ENCODE peak calls at places on chromosomes 3 and 15, in five cellular contexts. U is stimulated activated CD8-positive, alpha-beta memory T cell treated with anti-CD3 and anti-CD28 coated beads, Interleukin-15, amount 100 ng/mL, for 24 hours; R is H9; K is SHP77; W is SW 1271. A is an unnamed sample.

GRCh38 chr3:108983051-108983450 is 29.4 kb upstream of the GUCA1C start:
- DNase-seq in W (no peak), K (no peak), U (no peak), R (no peak), A (no peak)

GRCh38 chr3:54342676-54343075 is 220.3 kb downstream of the CACNA2D3 start:
- DNase-seq in U (no peak), K (peak), W (no peak), R (no peak), A (no peak)

GRCh38 chr3:185200639-185201038 is 47.8 kb upstream of the C3orf70 start:
- DNase-seq in W (no peak), K (no peak), U (no peak), R (no peak), A (no peak)

GRCh38 chr15:78368671-78369070 is 28.5 kb downstream of the CRABP1 start:
- DNase-seq in W (no peak), U (no peak), R (no peak), K (no peak), A (no peak)

GRCh38 chr15:91302588-91303439 is 202.8 kb downstream of the SV2B start:
- DNase-seq in K (peak), R (peak), W (peak), U (no peak), A (peak)

GRCh38 chr3:39107874-39108308 is 411 bp downstream of the TTC21A start:
- DNase-seq in W (peak), K (no peak), U (no peak), R (no peak), A (no peak)

GRCh38 chr3:86180696-86181095 is 810.3 kb downstream of the VGLL3 start:
- DNase-seq in U (no peak), W (peak), K (no peak), R (no peak), A (no peak)

GRCh38 chr3:179716811-179717210 is 64.0 kb downstream of the USP13 start:
- DNase-seq in U (no peak), W (no peak), K (no peak), R (no peak), A (no peak)

GRCh38 chr15:66650433-66650832 is 51.6 kb upstream of the SMAD6 start:
- DNase-seq in W (no peak), R (no peak), U (no peak), K (no peak), A (no peak)

GRCh38 chr3:123446210-123446609 is 2.7 kb downstream of the ADCY5 start:
- DNase-seq in K (no peak), U (no peak), R (no peak), W (no peak), A (no peak)

GRCh38 chr3:116264546-116265174 is 180.6 kb downstream of the LSAMP start:
- DNase-seq in R (no peak), K (no peak), U (no peak), W (no peak), A (no peak)

GRCh38 chr3:181723568-181724431 is 12.1 kb downstream of the SOX2 start:
- DNase-seq in U (no peak), W (no peak), R (no peak), K (no peak), A (no peak)

GRCh38 chr3:146680602-146681001 is 75.5 kb upstream of the PLSCR5 start:
- DNase-seq in W (no peak), U (no peak), K (no peak), R (no peak), A (no peak)

GRCh38 chr15:77027111-77027696 is 32.3 kb downstream of the PSTPIP1 start:
- DNase-seq in R (no peak), K (no peak), W (no peak), U (no peak), A (no peak)

GRCh38 chr15:67569668-67570067 is 27.2 kb downstream of the MAP2K5 start:
- DNase-seq in R (no peak), W (no peak), K (no peak), U (no peak), A (no peak)

GRCh38 chr3:170529912-170530311 is 56.0 kb downstream of the SLC7A14 start:
- DNase-seq in W (no peak), U (no peak), K (no peak), R (no peak), A (no peak)

GRCh38 chr15:68383161-68384074 is 48.5 kb downstream of the ITGA11 start:
- DNase-seq in W (peak), U (no peak), K (peak), R (peak), A (peak)

GRCh38 chr15:69060041-69060481 is 45.6 kb downstream of the NOX5 start:
- DNase-seq in K (no peak), R (peak), W (no peak), U (no peak), A (no peak)

GRCh38 chr3:25507811-25508210 is 79.7 kb downstream of the RARB start:
- DNase-seq in R (no peak), W (no peak), K (no peak), U (no peak), A (no peak)

GRCh38 chr15:85404922-85405293 is 24.5 kb downstream of the AKAP13 start:
- DNase-seq in R (no peak), W (no peak), K (no peak), U (no peak), A (no peak)

GRCh38 chr15:63203451-63204090 is 14.2 kb downstream of the RAB8B start:
- DNase-seq in W (no peak), R (no peak), K (no peak), U (no peak), A (no peak)

GRCh38 chr3:37474936-37475335 is 300.6 kb upstream of the LRRFIP2 start:
- DNase-seq in U (no peak), R (no peak), K (no peak), W (no peak), A (no peak)

GRCh38 chr3:32249184-32249782 is 10.8 kb downstream of the CMTM8 start:
- DNase-seq in W (peak), R (no peak), U (no peak), K (no peak), A (peak)

GRCh38 chr15:58865420-58865880 is 68.0 kb downstream of the SLTM start:
- DNase-seq in R (peak), U (no peak), K (no peak), W (peak), A (no peak)

GRCh38 chr3:10964537-10965167 is 27.9 kb upstream of the SLC6A1 start:
- DNase-seq in K (no peak), R (peak), W (no peak), U (no peak), A (no peak)

GRCh38 chr3:159894386-159894785 is 94.2 kb upstream of the IL12A start:
- DNase-seq in R (no peak), W (no peak), U (no peak), K (no peak), A (no peak)

GRCh38 chr3:30553641-30554316 is 52.6 kb upstream of the TGFBR2 start:
- DNase-seq in W (no peak), R (no peak), U (no peak), K (no peak), A (no peak)

GRCh38 chr3:23302276-23302675 is 99.1 kb downstream of the UBE2E2 start:
- DNase-seq in W (no peak), U (no peak), K (no peak), R (no peak), A (no peak)

GRCh38 chr3:178804606-178805005 is 267.0 kb downstream of the ZMAT3 start:
- DNase-seq in W (no peak), R (no peak), K (no peak), U (no peak), A (no peak)

GRCh38 chr3:29644956-29645661 is 364.2 kb downstream of the RBMS3 start:
- DNase-seq in K (no peak), W (no peak), U (no peak), R (no peak), A (no peak)

GRCh38 chr3:120177151-120177550 is 82.9 kb upstream of the GSK3B start:
- DNase-seq in U (no peak), R (peak), K (peak), W (peak), A (no peak)

GRCh38 chr15:89766357-89767311 is 9.5 kb upstream of the MESP2 start:
- DNase-seq in U (no peak), R (no peak), K (no peak), W (no peak), A (no peak)

GRCh38 chr3:161358488-161358887 is 12.8 kb downstream of the SPTSSB start:
- DNase-seq in K (no peak), W (no peak), R (no peak), U (no peak), A (no peak)

GRCh38 chr3:177804032-177804431 is 606.8 kb upstream of the TBL1XR1 start:
- DNase-seq in R (no peak), U (no peak), W (no peak), K (no peak), A (no peak)

GRCh38 chr15:42118650-42119531 is 24.5 kb upstream of the PLA2G4D start:
- DNase-seq in K (no peak), W (no peak), U (no peak), R (no peak), A (no peak)

GRCh38 chr3:18809640-18810305 is 338.5 kb upstream of the KCNH8 start:
- DNase-seq in W (no peak), U (no peak), K (no peak), R (no peak), A (no peak)

GRCh38 chr3:76096036-76096435 is 310.7 kb upstream of the ZNF717 start:
- DNase-seq in U (no peak), R (no peak), K (no peak), W (no peak), A (no peak)

A was measured in HCT116.